ENCODE peak calls at places on chromosome 11, in eight cellular contexts. V, M, N, K, L, Q, R and J are unnamed samples.

GRCh38 chr11:20609727-20610707 is 10.6 kb downstream of the SLC6A5 start:
- DNase-seq in M (peak; percentile 78), V (peak; percentile 63), L (peak; percentile 98), K (peak; percentile 34), Q (peak; percentile 27), R (peak; percentile 64), N (peak; percentile 71), J (peak; percentile 63)

GRCh38 chr11:62905927-62906531 is 15.1 kb downstream of the CHRM1 start:
- DNase-seq in V (peak; percentile 84), L (peak; percentile 97), M (peak; percentile 86), R (peak; percentile 85), K (peak; percentile 69), N (peak; percentile 87), Q (peak; percentile 61), J (peak; percentile 86)

GRCh38 chr11:33690290-33691050 is 10.2 kb downstream of the C11orf91 start:
- DNase-seq in N (peak; percentile 95), Q (no peak), L (no peak), V (peak; percentile 93), R (no peak), K (peak; percentile 100), M (no peak), J (peak; percentile 54)

GRCh38 chr11:10866893-10867331 is 9.1 kb upstream of the ZBED5 start:
- DNase-seq in N (no peak), L (no peak), K (no peak), M (peak; percentile 59), Q (no peak), V (no peak), R (no peak), J (no peak)

GRCh38 chr11:92709329-92709728 is 260.1 kb upstream of the MTNR1B start:
- DNase-seq in L (no peak), V (no peak), Q (no peak), N (no peak), M (no peak), R (no peak), K (no peak), J (no peak)

GRCh38 chr11:2827256-2827655 is 58.3 kb downstream of the CDKN1C start:
- DNase-seq in V (peak; percentile 74), R (no peak), K (no peak), L (no peak), M (no peak), N (no peak), Q (no peak), J (no peak)

GRCh38 chr11:8387693-8388092 is 124.0 kb upstream of the LMO1 start:
- DNase-seq in R (no peak), N (no peak), L (no peak), K (no peak), V (no peak), Q (no peak), M (no peak), J (no peak)

GRCh38 chr11:2711161-2711560 is 11.4 kb upstream of the KCNQ1OT1 start:
- DNase-seq in M (no peak), L (no peak), V (no peak), R (no peak), N (no peak), K (no peak), Q (no peak), J (no peak)

GRCh38 chr11:76598426-76598839 is 72.1 kb downstream of the LRRC32 start:
- DNase-seq in V (peak; percentile 52), N (peak; percentile 70), Q (no peak), M (no peak), K (no peak), R (no peak), L (peak; percentile 77), J (no peak)

GRCh38 chr11:79313513-79313912 is 127.3 kb downstream of the TENM4 start:
- DNase-seq in N (no peak), L (no peak), K (no peak), R (no peak), Q (no peak), M (no peak), V (no peak), J (no peak)

GRCh38 chr11:66112640-66113098 is 42.6 kb downstream of the PACS1 start:
- DNase-seq in K (peak; percentile 63), N (peak; percentile 65), M (no peak), Q (no peak), L (no peak), V (no peak), R (no peak), J (no peak)

GRCh38 chr11:72721276-72721675 is 30.9 kb downstream of the ARAP1 start:
- DNase-seq in R (no peak), V (no peak), M (no peak), N (no peak), L (no peak), Q (no peak), K (no peak), J (no peak)

GRCh38 chr11:29293825-29294224 is 723.0 kb downstream of the KCNA4 start:
- DNase-seq in N (no peak), M (no peak), K (no peak), L (no peak), Q (no peak), V (no peak), R (no peak), J (no peak)

GRCh38 chr11:1879941-1880720 is 11.6 kb downstream of the PRR33 start:
- DNase-seq in K (no peak), Q (no peak), L (no peak), M (no peak), R (no peak), N (peak; percentile 86), V (no peak), J (peak; percentile 40)

GRCh38 chr11:58900479-58901420 is 38.5 kb upstream of the GLYATL1 start:
- DNase-seq in L (peak; percentile 99), K (peak; percentile 40), Q (no peak), V (no peak), R (peak; percentile 74), M (peak; percentile 58), N (peak; percentile 71), J (peak; percentile 90)

GRCh38 chr11:60625262-60625661 is 74.2 kb upstream of the MS4A8 start:
- DNase-seq in Q (no peak), V (peak; percentile 62), K (no peak), N (no peak), M (peak; percentile 21), R (no peak), L (peak; percentile 81), J (peak; percentile 25)

GRCh38 chr11:8327761-8328192 is 64.1 kb upstream of the LMO1 start:
- DNase-seq in N (no peak), M (no peak), K (no peak), L (no peak), V (no peak), Q (no peak), R (no peak), J (no peak)

GRCh38 chr11:45405916-45406670 is 120.0 kb upstream of the SYT13 start:
- DNase-seq in V (no peak), R (no peak), K (no peak), M (no peak), N (no peak), Q (no peak), L (no peak), J (no peak)

GRCh38 chr11:15651782-15652181 is 537.1 kb downstream of the INSC start:
- DNase-seq in K (no peak), Q (no peak), V (no peak), L (no peak), R (no peak), N (no peak), M (no peak), J (no peak)
- H3K27me3 ChIP-seq in K (no peaks in the 10 kb centered on the region), Q (no peaks in the 10 kb centered on the region), V (no peaks in the 10 kb centered on the region), L (no peaks in the 10 kb centered on the region), R (no peaks in the 10 kb centered on the region), N (no peaks in the 10 kb centered on the region), M (no peaks in the 10 kb centered on the region), J (no peaks in the 10 kb centered on the region)

GRCh38 chr11:125344846-125345705 is 151.0 kb downstream of the FEZ1 start:
- DNase-seq in V (no peak), K (no peak), M (no peak), N (no peak), Q (no peak), L (no peak), R (no peak), J (no peak)
- H3K4me1 ChIP-seq in V (no peaks in the 10 kb centered on the region), K (no peaks in the 10 kb centered on the region), M (no peaks in the 10 kb centered on the region), N (peaks cover 61% of the 10 kb centered on the region), Q (no peaks in the 10 kb centered on the region), L (peaks cover 3% of the 10 kb centered on the region), R (peaks cover 2% of the 10 kb centered on the region), J (no peaks in the 10 kb centered on the region)

GRCh38 chr11:75499423-75500305 is 26.1 kb downstream of the GDPD5 start:
- DNase-seq in M (no peak), Q (no peak), V (peak; percentile 70), L (no peak), R (peak; percentile 47), N (peak; percentile 84), K (peak; percentile 89), J (peak; percentile 31)
- H3K4me3 ChIP-seq in M (no peak overlapping the region), Q (no peak overlapping the region), V (no peak overlapping the region), L (no peak overlapping the region), R (no peak overlapping the region), N (no peak overlapping the region), K (no peak overlapping the region), J (no peak overlapping the region)

GRCh38 chr11:68663482-68664010 is 20.8 kb upstream of the GAL start:
- DNase-seq in V (no peak), R (no peak), M (no peak), N (no peak), Q (no peak), L (no peak), K (no peak), J (no peak)

GRCh38 chr11:68660066-68660810 is 24.1 kb upstream of the GAL start:
- DNase-seq in V (no peak), L (no peak), M (no peak), N (no peak), Q (no peak), K (peak; percentile 29), R (no peak), J (no peak)

GRCh38 chr11:68664141-68664540 is 20.2 kb upstream of the GAL start:
- DNase-seq in N (no peak), V (no peak), K (peak; percentile 16), M (no peak), L (no peak), R (no peak), Q (no peak), J (no peak)

GRCh38 chr11:68661014-68661413 is 23.3 kb upstream of the GAL start:
- DNase-seq in N (no peak), R (no peak), M (no peak), V (no peak), Q (no peak), K (peak; percentile 30), L (no peak), J (no peak)

DNA sequence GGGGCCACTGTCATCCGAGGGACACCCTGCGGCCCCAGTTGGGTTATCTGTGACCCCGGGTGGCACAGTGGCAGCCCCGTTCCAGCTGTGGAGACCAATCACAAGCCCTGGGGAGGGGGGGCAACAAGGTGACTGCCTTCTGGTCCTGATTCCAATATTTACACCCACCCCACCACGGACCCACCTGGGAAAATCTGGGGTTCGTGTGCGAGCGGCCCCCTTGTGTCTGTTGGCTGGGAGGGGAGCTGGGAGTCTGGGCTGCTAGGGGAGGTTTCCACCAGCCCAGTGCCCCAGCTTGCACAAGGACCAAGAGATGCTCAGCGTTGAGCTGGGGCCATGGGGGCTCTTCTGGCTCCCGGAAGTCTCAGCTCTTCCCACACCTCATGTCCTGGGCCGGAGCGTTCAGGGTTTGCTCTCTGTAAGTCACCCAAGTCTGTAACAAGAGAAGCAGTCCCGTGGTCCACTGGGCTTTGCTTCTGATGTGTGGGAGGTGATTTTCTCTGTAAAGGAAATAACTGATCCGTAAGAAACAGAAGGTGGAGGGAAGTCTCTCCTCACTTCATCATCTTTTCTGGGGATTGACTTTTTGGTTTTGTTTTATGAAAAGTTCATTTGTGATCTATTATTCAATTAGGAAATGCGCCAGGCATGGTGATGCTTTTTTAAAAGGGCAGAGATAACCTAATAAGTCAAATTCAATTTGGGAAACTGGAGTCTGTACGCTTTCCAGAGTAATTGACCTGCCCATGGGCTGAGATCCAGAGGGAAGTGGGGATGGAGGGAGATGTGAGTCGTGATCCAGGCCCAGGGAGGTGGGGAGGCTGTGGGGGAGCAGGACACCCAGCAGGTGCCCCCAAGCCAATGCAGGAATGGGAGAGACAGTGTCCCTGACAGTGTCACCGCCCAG is 22.4 kb upstream of the GAL start:
- DNase-seq in V (no peak), N (no peak), M (no peak), R (no peak), L (no peak), K (peak; percentile 19), Q (no peak), J (no peak)
- H3K27me3 ChIP-seq in V (peaks cover 6% of the 10 kb centered on the region), N (no peaks in the 10 kb centered on the region), M (no peaks in the 10 kb centered on the region), R (no peaks in the 10 kb centered on the region), L (no peaks in the 10 kb centered on the region), K (peaks cover 91% of the 10 kb centered on the region), Q (no peaks in the 10 kb centered on the region), J (no peaks in the 10 kb centered on the region)